ENCODE peak calls at places on chromosomes 16 and 17, in seven cellular contexts. One of them, this sample, is unnamed.

GRCh38 chr16:73024571-73025105 is 23.3 kb downstream of the ZFHX3 start:
- DNase-seq in H9: no peak
- DNase-seq in tibial artery: no peak
- DNase-seq in activated CD8-positive, alpha-beta T cell treated with anti-CD3 and anti-CD28 coated beads for 36 hours: no peak
- DNase-seq in transverse colon: no peak
- DNase-seq in heart right ventricle: no peak
- DNase-seq in brain microvascular endothelial cell: no peak
- DNase-seq in this sample: no peak

GRCh38 chr17:82946081-82946480 is 106.3 kb upstream of the ZNF750 start:
- DNase-seq in H9: no peak
- DNase-seq in tibial artery: no peak
- DNase-seq in activated CD8-positive, alpha-beta T cell treated with anti-CD3 and anti-CD28 coated beads for 36 hours: no peak
- DNase-seq in transverse colon: no peak
- DNase-seq in heart right ventricle: no peak
- DNase-seq in brain microvascular endothelial cell: no peak
- DNase-seq in this sample: no peak

GRCh38 chr17:57925361-57925990 is 29.7 kb downstream of the CUEDC1 start:
- DNase-seq in H9: no peak
- DNase-seq in tibial artery: no peak
- DNase-seq in activated CD8-positive, alpha-beta T cell treated with anti-CD3 and anti-CD28 coated beads for 36 hours: no peak
- DNase-seq in transverse colon: no peak
- DNase-seq in heart right ventricle: no peak
- DNase-seq in brain microvascular endothelial cell: no peak
- DNase-seq in this sample: no peak

GRCh38 chr17:45147102-45147580 is 1.1 kb upstream of the HEXIM1 start:
- DNase-seq in H9: no peak
- DNase-seq in tibial artery: peak; percentile 75
- DNase-seq in activated CD8-positive, alpha-beta T cell treated with anti-CD3 and anti-CD28 coated beads for 36 hours: no peak
- DNase-seq in transverse colon: no peak
- DNase-seq in heart right ventricle: peak; percentile 87
- DNase-seq in brain microvascular endothelial cell: peak; percentile 25
- DNase-seq in this sample: peak; percentile 77

GRCh38 chr16:2846511-2847310 is 11.3 kb downstream of the PRSS22 start:
- DNase-seq in H9: no peak
- DNase-seq in tibial artery: no peak
- DNase-seq in activated CD8-positive, alpha-beta T cell treated with anti-CD3 and anti-CD28 coated beads for 36 hours: peak; percentile 64
- DNase-seq in transverse colon: no peak
- DNase-seq in heart right ventricle: no peak
- DNase-seq in brain microvascular endothelial cell: no peak
- DNase-seq in this sample: no peak

GRCh38 chr16:57061084-57061905 is 31.1 kb upstream of the CPNE2 start:
- DNase-seq in H9: no peak
- DNase-seq in tibial artery: peak; percentile 90
- DNase-seq in activated CD8-positive, alpha-beta T cell treated with anti-CD3 and anti-CD28 coated beads for 36 hours: no peak
- DNase-seq in transverse colon: peak; percentile 35
- DNase-seq in heart right ventricle: peak; percentile 74
- DNase-seq in brain microvascular endothelial cell: no peak
- DNase-seq in this sample: no peak

GRCh38 chr17:81666092-81666341 is 388 bp downstream of the OXLD1 start:
- DNase-seq in H9: peak; percentile 64
- DNase-seq in tibial artery: no peak
- DNase-seq in activated CD8-positive, alpha-beta T cell treated with anti-CD3 and anti-CD28 coated beads for 36 hours: peak; percentile 44
- DNase-seq in transverse colon: no peak
- DNase-seq in heart right ventricle: no peak
- DNase-seq in brain microvascular endothelial cell: peak; percentile 11
- DNase-seq in this sample: no peak

GRCh38 chr17:50117202-50118040 is 12.5 kb downstream of the SAMD14 start:
- DNase-seq in H9: peak; percentile 90
- DNase-seq in tibial artery: no peak
- DNase-seq in activated CD8-positive, alpha-beta T cell treated with anti-CD3 and anti-CD28 coated beads for 36 hours: peak; percentile 71
- DNase-seq in transverse colon: peak; percentile 68
- DNase-seq in heart right ventricle: no peak
- DNase-seq in brain microvascular endothelial cell: no peak
- DNase-seq in this sample: peak; percentile 82

GRCh38 chr17:41559548-41559947 is 12.3 kb downstream of the KRT9 start:
- DNase-seq in H9: no peak
- DNase-seq in tibial artery: no peak
- DNase-seq in activated CD8-positive, alpha-beta T cell treated with anti-CD3 and anti-CD28 coated beads for 36 hours: no peak
- DNase-seq in transverse colon: no peak
- DNase-seq in heart right ventricle: no peak
- DNase-seq in brain microvascular endothelial cell: peak; percentile 16
- DNase-seq in this sample: no peak

GRCh38 chr17:76335716-76336381 is 17.9 kb downstream of the PRPSAP1 start:
- DNase-seq in H9: no peak
- DNase-seq in tibial artery: no peak
- DNase-seq in activated CD8-positive, alpha-beta T cell treated with anti-CD3 and anti-CD28 coated beads for 36 hours: no peak
- DNase-seq in transverse colon: no peak
- DNase-seq in heart right ventricle: no peak
- DNase-seq in brain microvascular endothelial cell: no peak
- DNase-seq in this sample: no peak

DNA sequence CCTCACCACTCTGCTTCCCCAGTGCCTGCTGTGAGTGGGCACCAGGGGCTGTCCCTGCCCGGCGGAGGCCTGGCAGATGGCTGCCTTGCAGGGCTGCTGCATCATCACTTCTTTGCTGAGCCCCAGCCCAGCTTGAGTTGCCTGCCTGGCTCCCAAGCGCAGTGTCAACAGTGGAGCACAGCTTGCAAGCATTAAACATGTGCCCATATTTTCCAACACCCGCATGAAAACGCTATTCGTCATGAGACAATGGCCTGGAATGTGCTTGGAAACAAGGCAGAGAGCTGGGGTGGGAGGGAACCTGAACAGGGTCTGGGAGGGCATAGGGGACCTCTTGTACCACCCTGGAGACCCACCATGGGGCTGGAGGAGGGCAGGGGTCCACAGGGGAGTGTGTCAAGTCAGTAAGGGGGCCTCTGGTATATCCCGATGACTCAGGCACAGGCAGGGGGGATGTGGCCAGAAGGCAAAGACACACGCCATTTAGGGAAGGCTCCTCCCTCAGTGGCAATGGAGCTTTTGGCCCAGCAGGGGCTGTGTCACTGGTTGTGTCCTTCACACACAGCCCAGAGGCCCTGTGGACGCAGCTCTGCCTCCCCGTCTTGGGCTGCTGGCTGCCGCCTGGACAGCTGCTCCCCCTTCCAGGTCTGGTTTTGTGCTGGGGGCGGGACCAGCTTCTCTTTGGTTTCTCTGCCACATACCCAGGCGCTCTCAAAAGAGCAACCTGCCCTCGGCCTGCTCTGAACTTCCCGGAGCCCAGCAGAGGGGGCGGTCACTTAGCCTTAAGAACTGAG is 17.4 kb upstream of the MTSS2 start:
- DNase-seq in H9: peak; percentile 68
- DNase-seq in tibial artery: peak; percentile 82
- DNase-seq in activated CD8-positive, alpha-beta T cell treated with anti-CD3 and anti-CD28 coated beads for 36 hours: no peak
- DNase-seq in transverse colon: peak; percentile 47
- DNase-seq in heart right ventricle: peak; percentile 68
- DNase-seq in brain microvascular endothelial cell: peak; percentile 71
- DNase-seq in this sample: no peak
- TF ChIP-seq CTCF in H9: peak; percentile 37
- TF ChIP-seq CTCF in tibial artery: peak; percentile 60
- TF ChIP-seq CTCF in activated CD8-positive, alpha-beta T cell treated with anti-CD3 and anti-CD28 coated beads for 36 hours: no peak
- TF ChIP-seq CTCF in transverse colon: peak; percentile 22
- TF ChIP-seq CTCF in heart right ventricle: no peak
- TF ChIP-seq CTCF in brain microvascular endothelial cell: peak; percentile 73
- TF ChIP-seq CTCF in this sample: no peak

DNA sequence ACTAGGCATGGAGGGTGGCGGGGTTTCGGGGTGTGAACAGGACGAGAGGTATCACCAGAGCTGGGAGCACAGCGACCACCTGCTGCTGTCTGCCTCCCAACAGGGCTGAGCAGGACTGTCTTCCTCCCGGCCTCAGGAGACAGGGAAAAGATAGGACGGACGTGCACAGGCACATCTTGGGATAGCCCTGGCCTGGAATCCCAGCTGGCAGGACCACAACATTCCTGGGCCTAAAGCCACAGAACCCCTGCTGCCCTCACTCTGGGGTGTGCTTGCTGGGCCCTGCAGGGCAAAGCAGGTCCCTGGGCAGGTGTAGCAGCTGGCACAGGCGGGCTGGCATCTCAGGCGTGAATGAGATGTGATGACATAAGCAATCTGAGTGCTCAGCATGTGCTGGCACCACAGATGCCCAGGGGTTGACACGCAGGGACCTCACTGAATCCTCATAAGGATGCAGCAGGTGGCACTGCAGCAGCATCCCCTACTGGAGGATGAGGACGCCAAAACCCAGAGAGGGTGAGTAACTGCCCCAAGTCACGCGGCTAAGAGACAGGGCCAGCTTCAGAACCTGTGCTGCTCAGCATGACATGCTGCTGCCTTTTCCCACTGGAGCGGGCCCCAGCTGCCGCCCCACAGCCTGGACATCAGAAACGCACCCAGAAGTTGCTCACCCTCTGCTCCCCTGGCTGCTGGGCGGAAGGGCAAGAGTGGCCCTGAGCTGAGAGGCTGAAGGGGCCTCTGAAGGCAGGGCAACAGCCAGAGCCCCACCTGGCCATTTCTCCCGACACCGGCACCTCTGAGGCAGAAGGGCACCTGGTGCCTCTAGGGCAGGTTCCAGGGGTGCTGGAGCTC is 7.1 kb downstream of the CORO7 start:
- DNase-seq in H9: peak; percentile 41
- DNase-seq in tibial artery: no peak
- DNase-seq in activated CD8-positive, alpha-beta T cell treated with anti-CD3 and anti-CD28 coated beads for 36 hours: peak; percentile 24
- DNase-seq in transverse colon: no peak
- DNase-seq in heart right ventricle: no peak
- DNase-seq in brain microvascular endothelial cell: no peak
- DNase-seq in this sample: no peak
- TF ChIP-seq CTCF in H9: peak; percentile 32
- TF ChIP-seq CTCF in tibial artery: no peak
- TF ChIP-seq CTCF in activated CD8-positive, alpha-beta T cell treated with anti-CD3 and anti-CD28 coated beads for 36 hours: no peak
- TF ChIP-seq CTCF in transverse colon: no peak
- TF ChIP-seq CTCF in heart right ventricle: no peak
- TF ChIP-seq CTCF in brain microvascular endothelial cell: peak; percentile 16
- TF ChIP-seq CTCF in this sample: no peak

DNA sequence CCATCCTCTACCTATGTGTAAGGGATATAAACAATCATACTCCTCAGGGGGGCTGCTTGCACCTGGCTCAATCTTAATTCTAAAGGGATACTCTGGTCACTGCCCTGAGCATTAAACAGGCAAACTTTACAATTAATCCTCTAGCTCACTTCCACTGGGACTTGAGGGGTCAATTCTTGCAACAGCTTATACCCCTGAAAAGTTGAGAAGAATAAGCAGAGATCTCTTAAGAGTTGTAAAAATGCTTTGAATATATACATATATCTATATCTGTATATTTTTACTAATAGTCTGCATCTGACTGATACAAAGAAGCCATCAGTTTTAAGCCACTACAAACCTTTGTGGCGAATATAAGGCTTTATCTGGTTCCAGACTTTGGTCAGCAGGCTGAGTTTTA is 19.6 kb downstream of the HEATR6 start:
- DNase-seq in H9: no peak
- DNase-seq in tibial artery: no peak
- DNase-seq in activated CD8-positive, alpha-beta T cell treated with anti-CD3 and anti-CD28 coated beads for 36 hours: no peak
- DNase-seq in transverse colon: no peak
- DNase-seq in heart right ventricle: no peak
- DNase-seq in brain microvascular endothelial cell: no peak
- DNase-seq in this sample: no peak
- TF ChIP-seq CTCF in H9: no peak
- TF ChIP-seq CTCF in tibial artery: no peak
- TF ChIP-seq CTCF in activated CD8-positive, alpha-beta T cell treated with anti-CD3 and anti-CD28 coated beads for 36 hours: no peak
- TF ChIP-seq CTCF in transverse colon: no peak
- TF ChIP-seq CTCF in heart right ventricle: no peak
- TF ChIP-seq CTCF in brain microvascular endothelial cell: no peak
- TF ChIP-seq CTCF in this sample: no peak

DNA sequence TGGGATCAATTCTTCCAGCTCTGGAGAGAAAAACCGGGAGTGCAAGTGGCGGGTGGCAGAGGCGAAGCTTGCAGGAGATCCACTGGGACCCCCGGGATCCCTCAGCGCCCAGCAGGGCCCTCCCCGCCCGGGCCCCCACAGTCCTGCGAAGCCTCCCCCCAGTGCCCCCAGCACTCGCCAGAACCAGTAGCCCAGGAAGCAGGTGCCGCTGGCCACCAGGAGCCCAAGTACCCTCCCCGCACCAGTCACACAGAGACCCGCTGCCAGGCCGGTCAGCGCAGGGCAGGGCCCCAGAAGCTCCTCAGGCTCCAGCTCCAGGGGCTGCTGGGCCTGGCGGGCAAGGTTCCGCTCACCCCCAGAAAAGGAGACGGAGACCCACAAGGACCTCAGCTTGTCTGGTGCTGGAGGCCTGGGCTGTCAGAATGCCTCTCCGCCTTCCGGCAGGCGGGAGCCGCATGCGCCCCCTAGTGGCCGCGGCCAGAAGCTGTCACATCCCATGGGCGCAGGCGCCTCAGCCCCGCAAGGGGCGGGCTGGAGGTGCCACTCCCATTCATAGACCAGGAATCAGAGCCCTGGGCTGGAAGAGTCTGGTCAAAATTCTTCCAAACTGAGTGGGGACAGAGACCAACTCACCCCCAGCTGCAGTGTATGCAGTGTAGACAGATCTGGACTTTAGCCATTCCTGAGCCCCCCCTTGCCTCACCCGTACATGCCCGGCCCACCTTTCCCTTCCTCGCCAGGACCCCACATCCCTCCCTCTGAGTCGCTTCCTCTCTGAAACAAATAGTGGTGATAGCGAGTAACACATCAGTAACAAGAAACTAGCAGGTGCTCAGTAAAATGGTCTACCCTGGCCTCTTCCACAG is 1002.3 kb downstream of the KCNJ18 start:
- DNase-seq in H9: no peak
- DNase-seq in tibial artery: no peak
- DNase-seq in activated CD8-positive, alpha-beta T cell treated with anti-CD3 and anti-CD28 coated beads for 36 hours: no peak
- DNase-seq in transverse colon: no peak
- DNase-seq in heart right ventricle: no peak
- DNase-seq in brain microvascular endothelial cell: no peak
- DNase-seq in this sample: no peak
- TF ChIP-seq CTCF in H9: peak; percentile 38
- TF ChIP-seq CTCF in tibial artery: no peak
- TF ChIP-seq CTCF in activated CD8-positive, alpha-beta T cell treated with anti-CD3 and anti-CD28 coated beads for 36 hours: peak; percentile 54
- TF ChIP-seq CTCF in transverse colon: no peak
- TF ChIP-seq CTCF in heart right ventricle: no peak
- TF ChIP-seq CTCF in brain microvascular endothelial cell: no peak
- TF ChIP-seq CTCF in this sample: no peak

This sample was measured in GM20000.